ENCODE peak calls at places on chromosomes 12 and 14, in six cellular contexts. T is amniotic epithelial cell, O is hypothalamus, A is MCF 10A, N is A549, G is HS-27A. C is an unnamed sample.
A peak's percentile ranks its signal among the peaks of the same experiment; 100 is the strongest.

GRCh38 chr14:51650721-51651387 is 856 bp upstream of the FRMD6 start:
- DNase-seq in A (peak; percentile 41), T (no peak), O (no peak), N (no peak), G (no peak), C (no peak)

GRCh38 chr12:116541547-116542344 is 17.4 kb upstream of the MAP1LC3B2 start:
- DNase-seq in A (no peak), O (no peak), T (no peak), G (no peak), N (no peak), C (no peak)

GRCh38 chr14:64676410-64677008 is 27.7 kb upstream of the PLEKHG3 start:
- DNase-seq in O (no peak), N (no peak), G (no peak), T (no peak), A (no peak), C (no peak)

GRCh38 chr12:93778306-93778705 is 101.1 kb downstream of the CRADD start:
- DNase-seq in O (no peak), N (no peak), A (peak; percentile 47), G (no peak), T (peak; percentile 83), C (peak; percentile 90)

GRCh38 chr12:95205685-95206084 is 11.6 kb downstream of the FGD6 start:
- DNase-seq in N (peak; percentile 40), A (peak; percentile 88), G (no peak), T (peak; percentile 94), O (no peak), C (peak; percentile 93)

GRCh38 chr14:32608880-32609279 is 279.8 kb downstream of the AKAP6 start:
- DNase-seq in G (no peak), T (no peak), N (no peak), A (peak; percentile 75), O (no peak), C (peak; percentile 53)

GRCh38 chr14:69666698-69667211 is 55.4 kb downstream of the SUSD6 start:
- DNase-seq in O (no peak), A (no peak), N (peak; percentile 18), T (no peak), G (no peak), C (no peak)

GRCh38 chr14:91454580-91454979 is 37.0 kb upstream of the CCDC88C start:
- DNase-seq in A (no peak), O (no peak), N (no peak), G (no peak), T (no peak), C (no peak)

GRCh38 chr12:19575307-19576243 is 136.3 kb downstream of the AEBP2 start:
- DNase-seq in N (no peak), A (peak; percentile 68), O (no peak), G (peak; percentile 94), T (peak; percentile 69), C (peak; percentile 45)

GRCh38 chr12:15899282-15899870 is 11.8 kb upstream of the DERA start:
- DNase-seq in A (peak; percentile 59), O (no peak), N (no peak), T (no peak), G (no peak), C (peak; percentile 49)